ENCODE peak calls at places on chromosome 15, in eight cellular contexts. Y is mucosa of descending colon, H is bronchial epithelial cell, A is lung, D is heart left ventricle, K is mammary epithelial cell, N is Peyer's patch, J is retinal pigment epithelial cell. T is an unnamed sample.

GRCh38 chr15:30921781-30922371 is 18.2 kb downstream of the FAN1 start:
- DNase-seq in Y (no peak), H (no peak), A (no peak), D (peak; percentile 75), K (no peak), N (no peak), J (peak; percentile 64), T (no peak)

GRCh38 chr15:71139264-71139663 is 24.0 kb downstream of the THSD4 start:
- DNase-seq in Y (no peak), H (no peak), A (no peak), D (no peak), K (no peak), N (no peak), J (peak; percentile 87), T (no peak)

GRCh38 chr15:28992340-28992864 is 106.6 kb downstream of the APBA2 start:
- DNase-seq in Y (no peak), H (no peak), A (no peak), D (no peak), K (no peak), N (no peak), J (no peak), T (no peak)

GRCh38 chr15:31397851-31398661 is 71.4 kb downstream of the KLF13 start:
- DNase-seq in Y (peak; percentile 47), H (peak; percentile 54), A (peak; percentile 27), D (peak; percentile 18), K (peak; percentile 82), N (no peak), J (no peak), T (no peak)

GRCh38 chr15:42215854-42216829 is 8.0 kb upstream of the VPS39 start:
- DNase-seq in Y (no peak), H (no peak), A (no peak), D (no peak), K (no peak), N (no peak), J (no peak), T (no peak)

GRCh38 chr15:84816694-84817460 is at the start of gene ALPK3:
- DNase-seq in Y (peak; percentile 11), H (no peak), A (no peak), D (peak; percentile 85), K (no peak), N (no peak), J (no peak), T (no peak)

GRCh38 chr15:69081310-69082004 is 67.0 kb downstream of the NOX5 start:
- DNase-seq in Y (no peak), H (no peak), A (no peak), D (peak; percentile 79), K (peak; percentile 4), N (no peak), J (no peak), T (no peak)

GRCh38 chr15:70812827-70813364 is 41.1 kb downstream of the LARP6 start:
- DNase-seq in Y (peak; percentile 11), H (no peak), A (no peak), D (no peak), K (peak; percentile 62), N (no peak), J (no peak), T (no peak)

GRCh38 chr15:68258684-68259083 is 18.9 kb upstream of the FEM1B start:
- DNase-seq in Y (no peak), H (peak; percentile 44), A (no peak), D (no peak), K (peak; percentile 60), N (no peak), J (no peak), T (no peak)

GRCh38 chr15:64089553-64090280 is 3.9 kb downstream of the CIAO2A start:
- DNase-seq in Y (no peak), H (no peak), A (no peak), D (no peak), K (no peak), N (no peak), J (no peak), T (no peak)

GRCh38 chr15:57890351-57890750 is 175.2 kb downstream of the ALDH1A2 start:
- DNase-seq in Y (no peak), H (peak; percentile 52), A (no peak), D (no peak), K (peak; percentile 40), N (no peak), J (no peak), T (no peak)

GRCh38 chr15:51600114-51600513 is 22.5 kb downstream of the DMXL2 start:
- DNase-seq in Y (no peak), H (peak; percentile 95), A (no peak), D (no peak), K (peak; percentile 88), N (no peak), J (no peak), T (peak; percentile 36)

GRCh38 chr15:56734013-56734625 is 810 bp upstream of the ZNF280D start:
- DNase-seq in Y (peak; percentile 16), H (peak; percentile 16), A (no peak), D (no peak), K (peak; percentile 20), N (no peak), J (no peak), T (no peak)

GRCh38 chr15:42483677-42484076 is 7.3 kb downstream of the ZNF106 start:
- DNase-seq in Y (no peak), H (no peak), A (no peak), D (no peak), K (no peak), N (no peak), J (no peak), T (no peak)

GRCh38 chr15:40340038-40340739 is 550 bp downstream of the CCDC9B start:
- DNase-seq in Y (peak; percentile 75), H (no peak), A (no peak), D (peak; percentile 90), K (no peak), N (no peak), J (no peak), T (no peak)
- TF ChIP-seq CTCF in Y (no peak), H (no peak), A (no peak), D (no peak), K (no peak), N (no peak), J (no peak), T (no peak)

DNA sequence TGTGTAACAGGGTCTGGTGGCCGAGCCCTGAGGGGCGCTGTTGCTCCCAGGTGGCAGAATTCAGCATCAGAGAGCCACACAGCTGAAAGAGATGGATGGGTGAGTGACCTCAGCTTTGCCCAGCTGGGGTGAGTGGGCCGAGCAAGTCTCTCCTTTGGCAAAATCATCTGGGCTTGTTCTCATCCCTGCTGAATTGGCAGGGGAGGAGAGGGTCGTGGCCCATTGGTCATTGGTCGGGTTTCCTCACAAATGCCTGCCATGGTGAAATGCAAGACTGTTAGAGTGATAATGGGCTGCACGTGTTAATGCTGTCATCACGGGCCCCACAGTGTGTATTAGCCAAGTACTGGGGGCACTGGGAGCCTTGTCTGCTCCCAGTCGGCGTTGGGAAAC is 15.9 kb downstream of the ABHD2 start:
- DNase-seq in Y (no peak), H (no peak), A (no peak), D (peak; percentile 34), K (no peak), N (no peak), J (no peak), T (no peak)
- H3K4me3 ChIP-seq in Y (no peak overlapping the region), H (no peak overlapping the region), A (no peak overlapping the region), D (peak overlapping the region; percentile 35), K (no peak overlapping the region), N (no peak overlapping the region), J (no peak overlapping the region), T (no peak overlapping the region)

GRCh38 chr15:99963096-99963825 is 230.0 kb upstream of the LYSMD4 start:
- DNase-seq in Y (no peak), H (peak; percentile 96), A (no peak), D (peak; percentile 10), K (peak; percentile 59), N (no peak), J (no peak), T (no peak)

GRCh38 chr15:99961011-99961441 is 227.8 kb upstream of the LYSMD4 start:
- DNase-seq in Y (peak; percentile 42), H (peak; percentile 59), A (no peak), D (peak; percentile 42), K (peak; percentile 48), N (no peak), J (no peak), T (no peak)

GRCh38 chr15:99963976-99964375 is 230.7 kb upstream of the LYSMD4 start:
- DNase-seq in Y (no peak), H (peak; percentile 83), A (no peak), D (peak; percentile 2), K (no peak), N (no peak), J (no peak), T (no peak)

GRCh38 chr15:99965376-99965775 is 232.1 kb upstream of the LYSMD4 start:
- DNase-seq in Y (no peak), H (no peak), A (no peak), D (no peak), K (no peak), N (no peak), J (no peak), T (no peak)

DNA sequence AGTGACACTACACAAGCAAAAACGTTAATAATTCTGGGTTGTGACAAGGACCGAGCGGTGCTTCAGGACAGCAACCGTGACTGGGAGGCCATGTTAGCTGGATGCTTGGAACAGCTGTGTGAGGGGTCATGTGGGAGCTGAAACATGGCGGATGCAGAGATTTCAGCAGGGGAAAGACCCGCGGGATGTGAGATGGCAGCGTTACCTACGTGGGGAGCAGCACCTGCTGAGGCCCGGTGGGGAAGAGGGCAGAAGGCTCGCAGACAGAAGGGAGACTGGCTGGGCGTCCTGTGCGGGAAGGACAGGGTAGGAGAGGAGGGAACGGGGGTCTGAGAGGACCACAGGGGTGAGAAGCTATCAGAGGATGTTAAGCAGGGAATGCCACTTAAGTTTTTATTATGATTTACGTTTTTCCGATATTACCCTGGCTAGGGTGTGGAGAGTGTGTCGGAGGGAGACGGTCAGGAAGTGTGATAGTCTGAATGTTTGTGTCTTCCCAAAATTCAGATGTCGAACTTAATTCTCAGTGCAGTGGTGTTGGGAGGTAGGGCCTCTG is 228.8 kb upstream of the LYSMD4 start:
- DNase-seq in Y (no peak), H (no peak), A (no peak), D (peak; percentile 10), K (no peak), N (no peak), J (no peak), T (no peak)
- TF ChIP-seq CTCF in Y (no peak), H (no peak), A (no peak), D (no peak), K (no peak), N (no peak), J (no peak), T (no peak)

DNA sequence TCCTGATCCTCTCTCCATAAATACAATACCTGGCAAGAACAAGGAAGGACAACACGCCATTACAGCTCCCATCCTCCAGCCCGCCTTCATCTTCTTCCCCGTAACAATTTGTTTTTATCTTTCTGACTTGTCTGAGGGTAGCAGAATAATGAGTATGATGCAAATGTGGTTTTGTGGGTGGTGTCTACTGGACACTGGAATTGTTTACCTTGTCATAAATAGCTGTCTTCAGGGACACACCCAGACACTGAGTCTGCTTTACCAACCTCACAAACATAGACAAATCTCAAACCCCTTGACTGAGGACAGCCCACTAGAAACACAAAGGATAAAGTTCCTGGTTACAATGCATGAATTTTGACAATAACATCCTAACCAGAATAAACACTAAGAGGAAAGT is 13.4 kb downstream of the WDR72 start:
- DNase-seq in Y (no peak), H (no peak), A (no peak), D (no peak), K (peak; percentile 15), N (no peak), J (no peak), T (no peak)
- H3K4me3 ChIP-seq in Y (no peak overlapping the region), H (no peak overlapping the region), A (no peak overlapping the region), D (no peak overlapping the region), K (no peak overlapping the region), N (no peak overlapping the region), J (no peak overlapping the region), T (no peak overlapping the region)

GRCh38 chr15:63035977-63036376 is 6.6 kb upstream of the TPM1 start:
- DNase-seq in Y (no peak), H (peak; percentile 46), A (no peak), D (no peak), K (no peak), N (no peak), J (no peak), T (no peak)
- TF ChIP-seq CTCF in Y (no peak), H (peak; percentile 42), A (no peak), D (no peak), K (no peak), N (no peak), J (peak; percentile 30), T (no peak)